ENCODE peak calls at places on chromosomes 3 and 15, in four cellular contexts. C is ELR, O is neural crest cell, T is putamen. E is an unnamed sample.

GRCh38 chr3:60890226-60890625 is 361.0 kb downstream of the FHIT start:
- DNase-seq in O (no peak), T (no peak), C (no peak), E (no peak)

GRCh38 chr3:65376426-65376825 is 662.3 kb downstream of the MAGI1 start:
- DNase-seq in C (no peak), T (no peak), O (no peak), E (no peak)

GRCh38 chr3:124926426-124927116 is 8.0 kb downstream of the MUC13 start:
- DNase-seq in C (peak), O (no peak), T (no peak), E (peak)

GRCh38 chr15:50830477-50831354 is 65.2 kb upstream of the SPPL2A start:
- DNase-seq in T (no peak), O (no peak), C (no peak), E (no peak)

GRCh38 chr3:157125101-157125500 is 34.8 kb downstream of the CCNL1 start:
- DNase-seq in T (no peak), C (peak), O (no peak), E (no peak)

GRCh38 chr15:22989576-22990477 is 9.7 kb upstream of the CYFIP1 start:
- DNase-seq in O (no peak), C (no peak), T (no peak), E (no peak)

GRCh38 chr3:164806188-164806587 is 272.1 kb downstream of the SI start:
- DNase-seq in O (no peak), T (peak), C (peak), E (no peak)

GRCh38 chr3:185874119-185874518 is 49.3 kb upstream of the IGF2BP2 start:
- DNase-seq in O (no peak), C (no peak), T (no peak), E (no peak)

GRCh38 chr3:59016930-59017616 is 32.8 kb downstream of the CFAP20DC start:
- DNase-seq in C (no peak), T (no peak), O (no peak), E (no peak)

GRCh38 chr3:13707456-13707855 is 158.5 kb downstream of the FBLN2 start:
- DNase-seq in O (no peak), C (no peak), T (no peak), E (no peak)

GRCh38 chr3:186316666-186317260 is 45.3 kb downstream of the DGKG start:
- DNase-seq in O (no peak), T (no peak), C (no peak), E (peak)

GRCh38 chr3:129812589-129812988 is 80.9 kb downstream of the TMCC1 start:
- DNase-seq in O (no peak), T (no peak), C (no peak), E (no peak)

GRCh38 chr3:48716508-48716981 is 476 bp downstream of the IP6K2 start:
- DNase-seq in T (no peak), C (peak), O (peak), E (no peak)

GRCh38 chr3:36957862-36958686 is 13.2 kb upstream of the TRANK1 start:
- DNase-seq in O (no peak), C (peak), T (no peak), E (no peak)

GRCh38 chr15:68372291-68372811 is 59.6 kb downstream of the ITGA11 start:
- DNase-seq in O (peak), C (peak), T (no peak), E (no peak)

GRCh38 chr15:22810033-22810734 is 23.7 kb downstream of the NIPA1 start:
- DNase-seq in C (no peak), T (no peak), O (no peak), E (no peak)

GRCh38 chr3:143445118-143445517 is 325.5 kb downstream of the CHST2 start:
- DNase-seq in C (peak), T (no peak), O (no peak), E (no peak)

GRCh38 chr3:121651684-121652083 is 9.0 kb downstream of the HCLS1 start:
- DNase-seq in T (no peak), C (peak), O (no peak), E (no peak)